ENCODE peak calls at places on chromosome X, in six cellular contexts. Q is neural progenitor cell; G is CD8-positive, alpha-beta T cell; P is astrocyte; S is cardiac fibroblast; W is A549. J is an unnamed sample.

GRCh38 chrX:70293621-70294020 is 3.7 kb downstream of the KIF4A start:
- DNase-seq in Q (no peak), G (no peak), P (no peak), S (peak), W (no peak), J (no peak)

GRCh38 chrX:38212246-38212645 is 8.4 kb downstream of the SRPX start:
- DNase-seq in Q (no peak), G (no peak), P (peak), S (peak), W (no peak), J (no peak)

GRCh38 chrX:131801066-131801465 is 222.0 kb upstream of the STK26 start:
- DNase-seq in Q (no peak), G (no peak), P (no peak), S (peak), W (no peak), J (no peak)

GRCh38 chrX:148601034-148601433 is 100.6 kb downstream of the AFF2 start:
- DNase-seq in Q (no peak), G (no peak), P (peak), S (peak), W (no peak), J (peak)

GRCh38 chrX:136586386-136586785 is 54.4 kb downstream of the VGLL1 start:
- DNase-seq in Q (no peak), G (peak), P (peak), S (no peak), W (no peak), J (peak)

GRCh38 chrX:14027031-14027430 is 2.7 kb downstream of the GEMIN8 start:
- DNase-seq in Q (no peak), G (no peak), P (peak), S (peak), W (no peak), J (no peak)

GRCh38 chrX:16444353-16444752 is 205.6 kb upstream of the S100G start:
- DNase-seq in Q (no peak), G (no peak), P (peak), S (peak), W (no peak), J (peak)

GRCh38 chrX:140918398-140919043 is 83.9 kb upstream of the SPANXB1 start:
- DNase-seq in Q (peak), G (no peak), P (peak), S (peak), W (peak), J (peak)

GRCh38 chrX:17500145-17500579 is 125.2 kb downstream of the NHS start:
- DNase-seq in Q (no peak), G (no peak), P (peak), S (peak), W (peak), J (peak)

GRCh38 chrX:120813982-120814381 is 61.7 kb downstream of the CT47B1 start:
- DNase-seq in Q (peak), G (no peak), P (no peak), S (no peak), W (no peak), J (no peak)

GRCh38 chrX:121851033-121851432 is 803.6 kb downstream of the GLUD2 start:
- DNase-seq in Q (no peak), G (no peak), P (peak), S (peak), W (no peak), J (peak)

GRCh38 chrX:153438522-153438921 is 7.3 kb downstream of the TREX2 start:
- DNase-seq in Q (peak), G (no peak), P (peak), S (peak), W (no peak), J (no peak)

GRCh38 chrX:131633285-131633917 is 89.5 kb downstream of the OR13H1 start:
- DNase-seq in Q (peak), G (peak), P (peak), S (peak), W (peak), J (no peak)

GRCh38 chrX:120408168-120408567 is 46.3 kb downstream of the ATP1B4 start:
- DNase-seq in Q (no peak), G (no peak), P (no peak), S (no peak), W (no peak), J (no peak)

GRCh38 chrX:93673056-93673868 is at the start of gene NAP1L3:
- DNase-seq in Q (peak), G (peak), P (peak), S (peak), W (peak), J (peak)

GRCh38 chrX:94751611-94752010 is 1077.6 kb downstream of the FAM133A start:
- DNase-seq in Q (peak), G (no peak), P (no peak), S (no peak), W (no peak), J (no peak)

GRCh38 chrX:41491267-41492004 is 44.3 kb downstream of the NYX start:
- DNase-seq in Q (peak), G (no peak), P (peak), S (peak), W (peak), J (peak)

GRCh38 chrX:115460565-115460888 is 100.4 kb upstream of the PLS3 start:
- DNase-seq in Q (no peak), G (no peak), P (peak), S (peak), W (no peak), J (no peak)

GRCh38 chrX:150507251-150507856 is 61.1 kb upstream of the MTM1 start:
- DNase-seq in Q (peak), G (no peak), P (no peak), S (peak), W (no peak), J (no peak)

GRCh38 chrX:118255921-118256320 is 90.0 kb upstream of the WDR44 start:
- DNase-seq in Q (no peak), G (no peak), P (no peak), S (no peak), W (no peak), J (no peak)

GRCh38 chrX:14920196-14920595 is 47.0 kb downstream of the MOSPD2 start:
- DNase-seq in Q (no peak), G (no peak), P (peak), S (peak), W (no peak), J (no peak)

GRCh38 chrX:85111347-85111746 is 107.7 kb downstream of the APOOL start:
- DNase-seq in Q (no peak), G (no peak), P (no peak), S (peak), W (no peak), J (no peak)

GRCh38 chrX:63744850-63745249 is 40.2 kb downstream of the ARHGEF9 start:
- DNase-seq in Q (no peak), G (no peak), P (no peak), S (no peak), W (no peak), J (no peak)

GRCh38 chrX:76172325-76172887 is 456 bp upstream of the PBDC1 start:
- DNase-seq in Q (peak), G (no peak), P (peak), S (no peak), W (no peak), J (no peak)

GRCh38 chrX:74579597-74580209 is 34.7 kb downstream of the RLIM start:
- DNase-seq in Q (no peak), G (no peak), P (peak), S (peak), W (no peak), J (no peak)

GRCh38 chrX:148930330-148930729 is 429.9 kb downstream of the AFF2 start:
- DNase-seq in Q (no peak), G (no peak), P (no peak), S (no peak), W (no peak), J (no peak)

GRCh38 chrX:154091678-154092077 is 5.8 kb downstream of the MECP2 start:
- DNase-seq in Q (peak), G (no peak), P (no peak), S (no peak), W (no peak), J (no peak)

GRCh38 chrX:24054182-24055042 is at the start of gene EIF2S3:
- DNase-seq in Q (peak), G (peak), P (peak), S (peak), W (peak), J (peak)
- H3K4me3 ChIP-seq in Q (no peak), G (peak), P (no peak), S (peak), W (no peak), J (no peak)

DNA sequence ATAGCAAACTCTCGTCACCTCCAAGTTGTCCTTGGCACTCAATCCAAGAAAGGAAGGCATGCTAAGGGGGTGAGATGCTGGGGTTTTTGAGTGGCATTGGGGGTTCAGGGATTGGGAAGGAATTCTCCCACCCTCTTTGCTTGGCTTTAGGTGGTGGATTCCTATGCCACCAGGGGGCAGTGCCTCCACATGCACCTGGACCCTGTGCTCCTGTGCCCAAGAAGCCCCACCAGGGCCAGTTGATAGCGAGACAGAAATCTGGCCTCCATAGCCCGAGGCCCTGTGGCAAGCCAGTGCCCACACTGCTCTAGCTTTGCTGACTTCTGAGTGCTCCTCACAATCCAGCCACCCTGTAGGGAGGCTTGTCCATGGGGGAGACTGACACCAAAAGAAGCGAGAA is 2.0 kb upstream of the FATE1 start:
- DNase-seq in Q (peak), G (no peak), P (no peak), S (peak), W (peak), J (no peak)
- TF ChIP-seq CTCF in Q (peak), G (no peak), P (peak), S (peak), W (peak), J (peak)

GRCh38 chrX:2782171-2782570 is 30.3 kb downstream of the XG start:
- DNase-seq in Q (no peak), G (no peak), P (no peak), S (no peak), W (no peak), J (no peak)
- H3K4me3 ChIP-seq in Q (no peak), G (no peak), P (no peak), S (no peak), W (no peak), J (no peak)

GRCh38 chrX:20529301-20529700 is 262.6 kb upstream of the RPS6KA3 start:
- DNase-seq in Q (no peak), G (no peak), P (no peak), S (no peak), W (no peak), J (no peak)

GRCh38 chrX:20530319-20530979 is 263.7 kb upstream of the RPS6KA3 start:
- DNase-seq in Q (peak), G (peak), P (no peak), S (peak), W (peak), J (no peak)

GRCh38 chrX:20527041-20527440 is 260.3 kb upstream of the RPS6KA3 start:
- DNase-seq in Q (no peak), G (no peak), P (no peak), S (no peak), W (no peak), J (no peak)

GRCh38 chrX:20529711-20530110 is 263.0 kb upstream of the RPS6KA3 start:
- DNase-seq in Q (no peak), G (no peak), P (peak), S (no peak), W (no peak), J (no peak)

GRCh38 chrX:20527458-20528099 is 260.9 kb upstream of the RPS6KA3 start:
- DNase-seq in Q (peak), G (no peak), P (no peak), S (peak), W (peak), J (no peak)
- TF ChIP-seq CTCF in Q (peak), G (peak), P (peak), S (peak), W (peak), J (peak)

GRCh38 chrX:104310084-104310483 is 55.4 kb upstream of the ESX1 start:
- DNase-seq in Q (no peak), G (no peak), P (peak), S (peak), W (no peak), J (no peak)
- H3K4me3 ChIP-seq in Q (no peak), G (no peak), P (peak), S (peak), W (peak), J (no peak)

DNA sequence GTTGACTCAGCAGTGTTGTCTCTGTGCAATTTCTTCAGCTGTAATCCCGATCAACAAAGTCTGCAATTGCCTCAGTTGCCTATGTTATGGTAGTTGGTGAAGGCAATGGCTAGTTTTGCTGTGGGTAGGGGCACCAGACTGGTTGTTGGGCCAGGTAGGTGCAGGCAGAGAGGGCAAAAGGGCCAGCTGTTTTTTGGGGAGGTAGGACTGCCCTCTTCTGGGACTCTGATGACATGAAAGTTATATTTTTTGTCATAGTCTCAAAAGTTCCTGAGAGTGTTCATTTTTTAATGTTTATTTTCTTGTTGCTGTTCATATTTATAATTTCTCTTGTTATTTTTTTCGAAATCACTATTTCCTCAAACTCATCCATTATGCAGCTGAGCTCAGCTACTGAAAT is 25.1 kb downstream of the DCAF12L2 start:
- DNase-seq in Q (no peak), G (no peak), P (no peak), S (no peak), W (no peak), J (no peak)
- TF ChIP-seq CTCF in Q (peak), G (no peak), P (no peak), S (no peak), W (no peak), J (no peak)

GRCh38 chrX:124086411-124086810 is 124.9 kb downstream of the STAG2 start:
- DNase-seq in Q (no peak), G (no peak), P (no peak), S (no peak), W (no peak), J (no peak)

GRCh38 chrX:124085063-124085462 is 123.6 kb downstream of the STAG2 start:
- DNase-seq in Q (no peak), G (no peak), P (no peak), S (no peak), W (no peak), J (no peak)

GRCh38 chrX:124087000-124087746 is 125.7 kb downstream of the STAG2 start:
- DNase-seq in Q (no peak), G (no peak), P (no peak), S (no peak), W (no peak), J (no peak)
- H3K4me3 ChIP-seq in Q (no peak), G (no peak), P (no peak), S (no peak), W (no peak), J (no peak)

GRCh38 chrX:83934220-83934619 is 73.3 kb downstream of the CYLC1 start:
- DNase-seq in Q (no peak), G (no peak), P (no peak), S (no peak), W (no peak), J (no peak)
- TF ChIP-seq CTCF in Q (peak), G (no peak), P (no peak), S (no peak), W (no peak), J (no peak)

GRCh38 chrX:12871181-12871580 is 4.3 kb downstream of the TLR7 start:
- DNase-seq in Q (no peak), G (no peak), P (no peak), S (no peak), W (no peak), J (no peak)
- H3K4me3 ChIP-seq in Q (no peak), G (no peak), P (no peak), S (no peak), W (no peak), J (no peak)

J was measured in retinal pigment epithelial cell.